ENCODE peak calls at places on chromosomes 13 and 19, in four cellular contexts. One of them, this sample, is unnamed.

GRCh38 chr19:10919352-10920287 is 8.8 kb downstream of the YIPF2 start:
- DNase-seq in progenitor cell of endocrine pancreas: no peak
- DNase-seq in COR-L47: no peak
- DNase-seq in activated CD8-positive, alpha-beta memory T cell treated with anti-CD3 and anti-CD28 coated beads, Interleukin-2, amount 50 U/mL, for 48 hours: no peak
- DNase-seq in this sample: no peak

GRCh38 chr19:44764975-44765948 is 12.4 kb upstream of the CBLC start:
- DNase-seq in progenitor cell of endocrine pancreas: no peak
- DNase-seq in COR-L47: no peak
- DNase-seq in activated CD8-positive, alpha-beta memory T cell treated with anti-CD3 and anti-CD28 coated beads, Interleukin-2, amount 50 U/mL, for 48 hours: no peak
- DNase-seq in this sample: no peak

GRCh38 chr13:42524487-42525034 is 49.4 kb upstream of the TNFSF11 start:
- DNase-seq in progenitor cell of endocrine pancreas: no peak
- DNase-seq in COR-L47: no peak
- DNase-seq in activated CD8-positive, alpha-beta memory T cell treated with anti-CD3 and anti-CD28 coated beads, Interleukin-2, amount 50 U/mL, for 48 hours: no peak
- DNase-seq in this sample: no peak

GRCh38 chr19:50358483-50359431 is 6.7 kb downstream of the NAPSA start:
- DNase-seq in progenitor cell of endocrine pancreas: no peak
- DNase-seq in COR-L47: no peak
- DNase-seq in activated CD8-positive, alpha-beta memory T cell treated with anti-CD3 and anti-CD28 coated beads, Interleukin-2, amount 50 U/mL, for 48 hours: peak; percentile 91
- DNase-seq in this sample: no peak

GRCh38 chr19:19546751-19547162 is 8.7 kb downstream of the CILP2 start:
- DNase-seq in progenitor cell of endocrine pancreas: no peak
- DNase-seq in COR-L47: no peak
- DNase-seq in activated CD8-positive, alpha-beta memory T cell treated with anti-CD3 and anti-CD28 coated beads, Interleukin-2, amount 50 U/mL, for 48 hours: no peak
- DNase-seq in this sample: peak; percentile 19

GRCh38 chr19:53196777-53197396 is 3.7 kb upstream of the ZNF665 start:
- DNase-seq in progenitor cell of endocrine pancreas: peak; percentile 98
- DNase-seq in COR-L47: peak; percentile 92
- DNase-seq in activated CD8-positive, alpha-beta memory T cell treated with anti-CD3 and anti-CD28 coated beads, Interleukin-2, amount 50 U/mL, for 48 hours: peak; percentile 96
- DNase-seq in this sample: peak; percentile 95

GRCh38 chr13:46831588-46832194 is 34.7 kb upstream of the ESD start:
- DNase-seq in progenitor cell of endocrine pancreas: peak; percentile 27
- DNase-seq in COR-L47: peak; percentile 43
- DNase-seq in activated CD8-positive, alpha-beta memory T cell treated with anti-CD3 and anti-CD28 coated beads, Interleukin-2, amount 50 U/mL, for 48 hours: peak; percentile 55
- DNase-seq in this sample: peak; percentile 38

GRCh38 chr13:82506805-82507404 is 1375.4 kb downstream of the SLITRK1 start:
- DNase-seq in progenitor cell of endocrine pancreas: no peak
- DNase-seq in COR-L47: no peak
- DNase-seq in activated CD8-positive, alpha-beta memory T cell treated with anti-CD3 and anti-CD28 coated beads, Interleukin-2, amount 50 U/mL, for 48 hours: no peak
- DNase-seq in this sample: no peak

GRCh38 chr13:112833551-112834257 is 135.3 kb upstream of the MCF2L start:
- DNase-seq in progenitor cell of endocrine pancreas: no peak
- DNase-seq in COR-L47: no peak
- DNase-seq in activated CD8-positive, alpha-beta memory T cell treated with anti-CD3 and anti-CD28 coated beads, Interleukin-2, amount 50 U/mL, for 48 hours: no peak
- DNase-seq in this sample: no peak

GRCh38 chr19:48659768-48660167 is 13.0 kb downstream of the NTN5 start:
- DNase-seq in progenitor cell of endocrine pancreas: no peak
- DNase-seq in COR-L47: no peak
- DNase-seq in activated CD8-positive, alpha-beta memory T cell treated with anti-CD3 and anti-CD28 coated beads, Interleukin-2, amount 50 U/mL, for 48 hours: no peak
- DNase-seq in this sample: no peak

GRCh38 chr13:33355470-33355869 is 69.9 kb upstream of the STARD13 start:
- DNase-seq in progenitor cell of endocrine pancreas: no peak
- DNase-seq in COR-L47: no peak
- DNase-seq in activated CD8-positive, alpha-beta memory T cell treated with anti-CD3 and anti-CD28 coated beads, Interleukin-2, amount 50 U/mL, for 48 hours: no peak
- DNase-seq in this sample: no peak

GRCh38 chr19:18023596-18024212 is 15.7 kb downstream of the ARRDC2 start:
- DNase-seq in progenitor cell of endocrine pancreas: no peak
- DNase-seq in COR-L47: no peak
- DNase-seq in activated CD8-positive, alpha-beta memory T cell treated with anti-CD3 and anti-CD28 coated beads, Interleukin-2, amount 50 U/mL, for 48 hours: peak; percentile 67
- DNase-seq in this sample: no peak

GRCh38 chr19:42114412-42114811 is 17.8 kb downstream of the POU2F2 start:
- DNase-seq in progenitor cell of endocrine pancreas: no peak
- DNase-seq in COR-L47: no peak
- DNase-seq in activated CD8-positive, alpha-beta memory T cell treated with anti-CD3 and anti-CD28 coated beads, Interleukin-2, amount 50 U/mL, for 48 hours: no peak
- DNase-seq in this sample: peak; percentile 86

GRCh38 chr19:11848200-11848593 is 329 bp upstream of the ZNF439 start:
- DNase-seq in progenitor cell of endocrine pancreas: no peak
- DNase-seq in COR-L47: no peak
- DNase-seq in activated CD8-positive, alpha-beta memory T cell treated with anti-CD3 and anti-CD28 coated beads, Interleukin-2, amount 50 U/mL, for 48 hours: no peak
- DNase-seq in this sample: no peak

GRCh38 chr19:38035515-38036495 is 128.8 kb downstream of the SIPA1L3 start:
- DNase-seq in progenitor cell of endocrine pancreas: no peak
- DNase-seq in COR-L47: no peak
- DNase-seq in activated CD8-positive, alpha-beta memory T cell treated with anti-CD3 and anti-CD28 coated beads, Interleukin-2, amount 50 U/mL, for 48 hours: no peak
- DNase-seq in this sample: no peak

GRCh38 chr13:98411617-98412310 is 165.1 kb downstream of the STK24 start:
- DNase-seq in progenitor cell of endocrine pancreas: no peak
- DNase-seq in COR-L47: no peak
- DNase-seq in activated CD8-positive, alpha-beta memory T cell treated with anti-CD3 and anti-CD28 coated beads, Interleukin-2, amount 50 U/mL, for 48 hours: no peak
- DNase-seq in this sample: no peak

GRCh38 chr13:53013113-53013512 is 15.5 kb upstream of the OLFM4 start:
- DNase-seq in progenitor cell of endocrine pancreas: no peak
- DNase-seq in COR-L47: no peak
- DNase-seq in activated CD8-positive, alpha-beta memory T cell treated with anti-CD3 and anti-CD28 coated beads, Interleukin-2, amount 50 U/mL, for 48 hours: no peak
- DNase-seq in this sample: no peak

GRCh38 chr13:79485014-79485441 is 4.1 kb downstream of the NDFIP2 start:
- DNase-seq in progenitor cell of endocrine pancreas: no peak
- DNase-seq in COR-L47: no peak
- DNase-seq in activated CD8-positive, alpha-beta memory T cell treated with anti-CD3 and anti-CD28 coated beads, Interleukin-2, amount 50 U/mL, for 48 hours: no peak
- DNase-seq in this sample: no peak

GRCh38 chr19:32945260-32945659 is 26.5 kb downstream of the CEP89 start:
- DNase-seq in progenitor cell of endocrine pancreas: no peak
- DNase-seq in COR-L47: no peak
- DNase-seq in activated CD8-positive, alpha-beta memory T cell treated with anti-CD3 and anti-CD28 coated beads, Interleukin-2, amount 50 U/mL, for 48 hours: no peak
- DNase-seq in this sample: no peak

GRCh38 chr19:33720691-33721682 is 75.7 kb upstream of the KCTD15 start:
- DNase-seq in progenitor cell of endocrine pancreas: no peak
- DNase-seq in COR-L47: no peak
- DNase-seq in activated CD8-positive, alpha-beta memory T cell treated with anti-CD3 and anti-CD28 coated beads, Interleukin-2, amount 50 U/mL, for 48 hours: no peak
- DNase-seq in this sample: no peak

GRCh38 chr19:58349590-58349989 is 3.7 kb downstream of the A1BG start:
- DNase-seq in progenitor cell of endocrine pancreas: no peak
- DNase-seq in COR-L47: no peak
- DNase-seq in activated CD8-positive, alpha-beta memory T cell treated with anti-CD3 and anti-CD28 coated beads, Interleukin-2, amount 50 U/mL, for 48 hours: no peak
- DNase-seq in this sample: no peak

GRCh38 chr13:91722267-91722884 is 324.0 kb downstream of the GPC5 start:
- DNase-seq in progenitor cell of endocrine pancreas: no peak
- DNase-seq in COR-L47: peak; percentile 23
- DNase-seq in activated CD8-positive, alpha-beta memory T cell treated with anti-CD3 and anti-CD28 coated beads, Interleukin-2, amount 50 U/mL, for 48 hours: no peak
- DNase-seq in this sample: no peak

GRCh38 chr13:67120872-67121531 is 109.1 kb downstream of the PCDH9 start:
- DNase-seq in progenitor cell of endocrine pancreas: no peak
- DNase-seq in COR-L47: no peak
- DNase-seq in activated CD8-positive, alpha-beta memory T cell treated with anti-CD3 and anti-CD28 coated beads, Interleukin-2, amount 50 U/mL, for 48 hours: no peak
- DNase-seq in this sample: no peak

GRCh38 chr13:41458939-41459753 is 1.8 kb downstream of the RGCC start:
- DNase-seq in progenitor cell of endocrine pancreas: no peak
- DNase-seq in COR-L47: no peak
- DNase-seq in activated CD8-positive, alpha-beta memory T cell treated with anti-CD3 and anti-CD28 coated beads, Interleukin-2, amount 50 U/mL, for 48 hours: no peak
- DNase-seq in this sample: no peak

GRCh38 chr13:90414691-90415596 is 932.5 kb upstream of the MIR17HG start:
- DNase-seq in progenitor cell of endocrine pancreas: no peak
- DNase-seq in COR-L47: no peak
- DNase-seq in activated CD8-positive, alpha-beta memory T cell treated with anti-CD3 and anti-CD28 coated beads, Interleukin-2, amount 50 U/mL, for 48 hours: no peak
- DNase-seq in this sample: no peak

GRCh38 chr13:68009546-68009945 is 779.4 kb upstream of the PCDH9 start:
- DNase-seq in progenitor cell of endocrine pancreas: no peak
- DNase-seq in COR-L47: no peak
- DNase-seq in activated CD8-positive, alpha-beta memory T cell treated with anti-CD3 and anti-CD28 coated beads, Interleukin-2, amount 50 U/mL, for 48 hours: no peak
- DNase-seq in this sample: no peak

GRCh38 chr13:68275758-68276157 is 1045.6 kb upstream of the PCDH9 start:
- DNase-seq in progenitor cell of endocrine pancreas: no peak
- DNase-seq in COR-L47: no peak
- DNase-seq in activated CD8-positive, alpha-beta memory T cell treated with anti-CD3 and anti-CD28 coated beads, Interleukin-2, amount 50 U/mL, for 48 hours: no peak
- DNase-seq in this sample: no peak

GRCh38 chr13:58804832-58805231 is 1173.3 kb downstream of the PCDH17 start:
- DNase-seq in progenitor cell of endocrine pancreas: no peak
- DNase-seq in COR-L47: no peak
- DNase-seq in activated CD8-positive, alpha-beta memory T cell treated with anti-CD3 and anti-CD28 coated beads, Interleukin-2, amount 50 U/mL, for 48 hours: no peak
- DNase-seq in this sample: no peak

GRCh38 chr13:113176292-113176691 is 17.8 kb downstream of the PROZ start:
- DNase-seq in progenitor cell of endocrine pancreas: no peak
- DNase-seq in COR-L47: no peak
- DNase-seq in activated CD8-positive, alpha-beta memory T cell treated with anti-CD3 and anti-CD28 coated beads, Interleukin-2, amount 50 U/mL, for 48 hours: no peak
- DNase-seq in this sample: no peak

GRCh38 chr13:46495066-46495465 is 57.9 kb upstream of the LRCH1 start:
- DNase-seq in progenitor cell of endocrine pancreas: no peak
- DNase-seq in COR-L47: no peak
- DNase-seq in activated CD8-positive, alpha-beta memory T cell treated with anti-CD3 and anti-CD28 coated beads, Interleukin-2, amount 50 U/mL, for 48 hours: no peak
- DNase-seq in this sample: no peak

GRCh38 chr19:17831419-17831888 is 10.1 kb upstream of the INSL3 start:
- DNase-seq in progenitor cell of endocrine pancreas: no peak
- DNase-seq in COR-L47: no peak
- DNase-seq in activated CD8-positive, alpha-beta memory T cell treated with anti-CD3 and anti-CD28 coated beads, Interleukin-2, amount 50 U/mL, for 48 hours: no peak
- DNase-seq in this sample: no peak

GRCh38 chr19:2042485-2043268 is 8.4 kb downstream of the MKNK2 start:
- DNase-seq in progenitor cell of endocrine pancreas: no peak
- DNase-seq in COR-L47: no peak
- DNase-seq in activated CD8-positive, alpha-beta memory T cell treated with anti-CD3 and anti-CD28 coated beads, Interleukin-2, amount 50 U/mL, for 48 hours: no peak
- DNase-seq in this sample: peak; percentile 18

GRCh38 chr19:5547881-5548280 is 19.9 kb downstream of the TINCR start:
- DNase-seq in progenitor cell of endocrine pancreas: no peak
- DNase-seq in COR-L47: no peak
- DNase-seq in activated CD8-positive, alpha-beta memory T cell treated with anti-CD3 and anti-CD28 coated beads, Interleukin-2, amount 50 U/mL, for 48 hours: no peak
- DNase-seq in this sample: peak; percentile 53

GRCh38 chr19:15234525-15235130 is 2.4 kb upstream of the EPHX3 start:
- DNase-seq in progenitor cell of endocrine pancreas: no peak
- DNase-seq in COR-L47: no peak
- DNase-seq in activated CD8-positive, alpha-beta memory T cell treated with anti-CD3 and anti-CD28 coated beads, Interleukin-2, amount 50 U/mL, for 48 hours: no peak
- DNase-seq in this sample: no peak

GRCh38 chr13:113814435-113814821 is 49.4 kb downstream of the GAS6 start:
- DNase-seq in progenitor cell of endocrine pancreas: no peak
- DNase-seq in COR-L47: no peak
- DNase-seq in activated CD8-positive, alpha-beta memory T cell treated with anti-CD3 and anti-CD28 coated beads, Interleukin-2, amount 50 U/mL, for 48 hours: no peak
- DNase-seq in this sample: no peak

GRCh38 chr19:43450545-43450997 is 14.8 kb downstream of the LYPD3 start:
- DNase-seq in progenitor cell of endocrine pancreas: no peak
- DNase-seq in COR-L47: no peak
- DNase-seq in activated CD8-positive, alpha-beta memory T cell treated with anti-CD3 and anti-CD28 coated beads, Interleukin-2, amount 50 U/mL, for 48 hours: no peak
- DNase-seq in this sample: no peak

GRCh38 chr13:79986890-79987289 is 354.0 kb downstream of the SPRY2 start:
- DNase-seq in progenitor cell of endocrine pancreas: no peak
- DNase-seq in COR-L47: no peak
- DNase-seq in activated CD8-positive, alpha-beta memory T cell treated with anti-CD3 and anti-CD28 coated beads, Interleukin-2, amount 50 U/mL, for 48 hours: no peak
- DNase-seq in this sample: no peak